ENCODE peak calls at places on chromosomes 3 and 15, in four cellular contexts. R is neural crest cell, D is AG04450, Z is colonic mucosa. C is an unnamed sample.

GRCh38 chr3:197878427-197878826 is 71.6 kb upstream of the RPL35A start:
- DNase-seq in R (no peak), D (no peak), Z (no peak), C (no peak)

GRCh38 chr3:29283739-29284138 is 2.9 kb downstream of the RBMS3 start:
- DNase-seq in R (no peak), D (no peak), Z (no peak), C (no peak)

GRCh38 chr15:89186798-89187197 is 34.6 kb downstream of the RLBP1 start:
- DNase-seq in R (no peak), D (no peak), Z (no peak), C (no peak)

GRCh38 chr15:56045068-56045748 is 51.8 kb upstream of the NEDD4 start:
- DNase-seq in R (no peak), D (no peak), Z (no peak), C (no peak)

GRCh38 chr3:65854606-65855304 is 184.0 kb downstream of the MAGI1 start:
- DNase-seq in R (no peak), D (no peak), Z (peak; percentile 72), C (no peak)

GRCh38 chr3:151709847-151710246 is 23.9 kb upstream of the AADACL2 start:
- DNase-seq in R (no peak), D (no peak), Z (no peak), C (no peak)

GRCh38 chr3:126197854-126198584 is 17.6 kb upstream of the ALDH1L1 start:
- DNase-seq in R (peak; percentile 61), D (peak; percentile 38), Z (peak; percentile 70), C (peak; percentile 38)

GRCh38 chr3:38725726-38726410 is 76.4 kb upstream of the SCN5A start:
- DNase-seq in R (no peak), D (peak; percentile 10), Z (no peak), C (no peak)

GRCh38 chr15:40470423-40471104 is at the start of gene CHST14:
- DNase-seq in R (peak; percentile 43), D (no peak), Z (peak; percentile 60), C (peak; percentile 75)

GRCh38 chr15:39908186-39908585 is 11.9 kb downstream of the GPR176 start:
- DNase-seq in R (no peak), D (peak; percentile 80), Z (no peak), C (no peak)

GRCh38 chr3:168081171-168081771 is 14.5 kb downstream of the GOLIM4 start:
- DNase-seq in R (no peak), D (no peak), Z (no peak), C (no peak)

GRCh38 chr3:179672918-179673317 is 20.1 kb downstream of the USP13 start:
- DNase-seq in R (no peak), D (no peak), Z (no peak), C (no peak)

GRCh38 chr3:145843561-145843960 is 317.4 kb downstream of the PLOD2 start:
- DNase-seq in R (no peak), D (no peak), Z (no peak), C (no peak)

GRCh38 chr15:99564221-99565030 is 1.4 kb upstream of the MEF2A start:
- DNase-seq in R (no peak), D (no peak), Z (peak; percentile 32), C (peak; percentile 54)

GRCh38 chr3:189555558-189555881 is 75.7 kb upstream of the TP63 start:
- DNase-seq in R (no peak), D (no peak), Z (no peak), C (no peak)

GRCh38 chr3:67192466-67192865 is 194.4 kb downstream of the KBTBD8 start:
- DNase-seq in R (no peak), D (no peak), Z (no peak), C (no peak)

GRCh38 chr15:25735550-25736384 is 127.4 kb downstream of the ATP10A start:
- DNase-seq in R (no peak), D (no peak), Z (no peak), C (no peak)

GRCh38 chr3:60461199-60461598 is 790.1 kb downstream of the FHIT start:
- DNase-seq in R (no peak), D (no peak), Z (no peak), C (no peak)

GRCh38 chr3:21524113-21524512 is 226.9 kb downstream of the ZNF385D start:
- DNase-seq in R (no peak), D (no peak), Z (no peak), C (no peak)

GRCh38 chr15:52082197-52083036 is 30.2 kb downstream of the BCL2L10 start:
- DNase-seq in R (no peak), D (peak; percentile 29), Z (no peak), C (no peak)

GRCh38 chr15:63439536-63440264 is 58.1 kb upstream of the CA12 start:
- DNase-seq in R (no peak), D (no peak), Z (no peak), C (no peak)

GRCh38 chr3:155239960-155240359 is 53.5 kb downstream of the STRIT1 start:
- DNase-seq in R (no peak), D (no peak), Z (no peak), C (no peak)

GRCh38 chr3:46395210-46395661 is 11.6 kb downstream of the CCR5AS start:
- DNase-seq in R (no peak), D (no peak), Z (no peak), C (no peak)

GRCh38 chr15:36658321-36658720 is 78.9 kb downstream of the CDIN1 start:
- DNase-seq in R (no peak), D (no peak), Z (no peak), C (no peak)

GRCh38 chr3:94162700-94163099 is 99.8 kb downstream of the NSUN3 start:
- DNase-seq in R (no peak), D (no peak), Z (no peak), C (no peak)

GRCh38 chr3:94158461-94158860 is 95.6 kb downstream of the NSUN3 start:
- DNase-seq in R (no peak), D (no peak), Z (no peak), C (no peak)

GRCh38 chr3:94159062-94159726 is 96.3 kb downstream of the NSUN3 start:
- DNase-seq in R (no peak), D (no peak), Z (no peak), C (no peak)
- TF ChIP-seq CTCF in R (no peak), D (no peak), Z (no peak), C (no peak)

DNA sequence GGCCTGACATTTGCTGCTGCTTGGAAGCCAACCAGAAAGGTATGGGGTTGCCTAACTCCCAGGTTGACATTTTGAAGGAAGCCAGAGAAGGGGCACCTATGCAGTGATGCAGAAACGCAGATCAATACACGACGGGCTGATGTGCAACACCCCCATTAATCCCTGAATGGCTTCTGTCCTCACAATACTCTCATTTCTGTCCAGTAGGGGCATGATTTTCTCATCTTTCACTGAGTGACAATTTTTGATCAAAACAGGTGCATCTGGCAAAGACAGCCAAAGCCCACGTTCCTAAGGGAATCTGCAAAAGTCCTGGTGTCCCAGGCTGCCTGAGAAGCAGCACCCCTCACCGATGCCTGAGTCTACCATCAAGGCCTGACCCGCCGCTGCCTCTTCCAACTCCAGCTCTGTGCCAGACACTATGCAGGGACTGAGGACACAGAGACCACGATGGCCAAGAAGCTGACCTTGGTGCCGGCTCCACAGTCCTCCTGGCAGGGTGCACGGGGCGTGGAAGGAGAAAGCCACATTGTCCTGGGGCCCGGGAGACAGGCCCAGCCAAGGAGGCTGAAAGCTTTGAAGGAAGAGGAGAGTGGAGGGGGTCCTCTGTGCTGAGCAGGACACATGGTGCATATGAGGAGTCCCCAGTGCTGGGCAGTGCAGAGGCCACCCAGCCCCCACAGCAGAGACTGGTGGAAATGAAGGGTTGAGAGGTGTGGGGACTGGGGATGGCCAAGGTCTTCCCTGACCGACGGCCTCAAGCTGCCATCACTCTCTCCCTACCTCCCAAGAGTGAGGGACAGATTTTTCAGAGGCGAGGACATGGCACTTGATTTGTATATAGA is 159.6 kb downstream of the NUP210 start:
- DNase-seq in R (no peak), D (no peak), Z (no peak), C (no peak)
- TF ChIP-seq CTCF in R (peak; percentile 38), D (no peak), Z (no peak), C (no peak)

DNA sequence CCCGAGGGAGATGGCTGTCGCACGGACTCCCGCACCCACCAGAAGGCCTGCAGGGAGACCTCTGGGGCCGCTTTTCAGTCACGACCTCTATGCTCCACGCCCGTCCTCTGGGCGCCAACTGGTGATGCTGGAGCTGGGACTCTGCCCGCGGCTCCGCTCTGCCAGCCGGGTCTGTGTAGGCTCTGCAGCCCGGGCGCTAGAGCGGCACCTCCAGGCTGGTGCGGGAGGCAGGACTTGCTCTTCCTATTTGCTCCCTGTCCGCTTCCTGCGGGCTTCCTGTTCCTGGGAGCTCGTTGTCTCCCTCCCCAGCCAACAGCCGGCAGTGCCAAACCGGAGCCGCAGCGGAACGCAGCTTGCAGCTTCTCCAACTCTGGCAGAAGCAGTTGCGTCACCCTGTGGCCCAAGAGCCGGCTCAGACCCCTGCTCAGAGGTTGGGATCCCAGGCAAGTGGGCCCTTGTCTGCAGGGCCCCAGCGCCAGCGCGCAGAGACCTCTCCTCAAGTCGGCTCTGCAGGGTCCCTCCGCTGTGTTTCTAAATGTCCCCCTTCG is 285.9 kb downstream of the XXYLT1 start:
- DNase-seq in R (peak; percentile 22), D (peak; percentile 41), Z (peak; percentile 77), C (peak; percentile 80)
- TF ChIP-seq CTCF in R (peak; percentile 12), D (peak; percentile 52), Z (peak; percentile 32), C (peak; percentile 46)

GRCh38 chr3:123745184-123745855 is 138.8 kb downstream of the MYLK start:
- DNase-seq in R (no peak), D (no peak), Z (no peak), C (no peak)
- TF ChIP-seq CTCF in R (peak; percentile 36), D (no peak), Z (no peak), C (peak; percentile 22)

GRCh38 chr3:142929890-142930289 is 33.6 kb downstream of the PAQR9 start:
- DNase-seq in R (no peak), D (no peak), Z (no peak), C (no peak)

GRCh38 chr3:142930510-142930909 is 33.0 kb downstream of the PAQR9 start:
- DNase-seq in R (no peak), D (no peak), Z (no peak), C (no peak)

GRCh38 chr3:142934128-142934896 is 29.2 kb downstream of the PAQR9 start:
- DNase-seq in R (no peak), D (no peak), Z (no peak), C (no peak)

GRCh38 chr3:142929109-142929508 is 34.4 kb downstream of the PAQR9 start:
- DNase-seq in R (no peak), D (no peak), Z (peak; percentile 57), C (no peak)

GRCh38 chr3:142931222-142931621 is 32.3 kb downstream of the PAQR9 start:
- DNase-seq in R (no peak), D (no peak), Z (no peak), C (no peak)
- TF ChIP-seq CTCF in R (no peak), D (peak; percentile 11), Z (no peak), C (no peak)

GRCh38 chr15:90210593-90210992 is 9.5 kb downstream of the SEMA4B start:
- DNase-seq in R (no peak), D (no peak), Z (no peak), C (no peak)
- TF ChIP-seq CTCF in R (no peak), D (no peak), Z (no peak), C (no peak)

GRCh38 chr3:97979610-97980009 is 7.4 kb upstream of the RIOX2 start:
- DNase-seq in R (no peak), D (no peak), Z (no peak), C (peak; percentile 23)
- TF ChIP-seq CTCF in R (no peak), D (no peak), Z (no peak), C (no peak)

GRCh38 chr3:26118165-26118564 is 328.3 kb downstream of the OXSM start:
- DNase-seq in R (no peak), D (no peak), Z (no peak), C (no peak)
- TF ChIP-seq CTCF in R (peak; percentile 47), D (no peak), Z (no peak), C (peak; percentile 37)

GRCh38 chr3:30586806-30587486 is 19.5 kb upstream of the TGFBR2 start:
- DNase-seq in R (no peak), D (no peak), Z (no peak), C (no peak)
- TF ChIP-seq CTCF in R (no peak), D (no peak), Z (no peak), C (no peak)

C was measured in heart left ventricle.